ENCODE peak calls at places on chromosomes 6 and 20, in seven cellular contexts. D, C, K, Z, E, H and M are unnamed samples.

GRCh38 chr6:71250050-71250689 is 38.4 kb upstream of the OGFRL1 start:
- DNase-seq in C (peak), Z (no peak), H (no peak), E (peak), D (peak), K (peak), M (peak)

GRCh38 chr20:23925789-23926525 is 46.4 kb upstream of the CST5 start:
- DNase-seq in C (no peak), K (no peak), D (no peak), Z (no peak), H (no peak), E (no peak), M (no peak)

GRCh38 chr20:49586967-49587587 is 19.1 kb upstream of the PTGIS start:
- DNase-seq in K (peak), E (no peak), Z (no peak), C (peak), D (peak), H (no peak), M (peak)

GRCh38 chr20:47992021-47992467 is 206.8 kb upstream of the SULF2 start:
- DNase-seq in C (no peak), Z (no peak), K (no peak), D (no peak), E (no peak), H (no peak), M (no peak)

GRCh38 chr6:141195251-141195832 is 937.4 kb upstream of the GJE1 start:
- DNase-seq in H (no peak), D (no peak), C (no peak), E (no peak), K (no peak), Z (no peak), M (no peak)

GRCh38 chr20:41734506-41734945 is 116.3 kb upstream of the CHD6 start:
- DNase-seq in D (no peak), Z (peak), E (peak), C (peak), H (peak), K (peak), M (no peak)

GRCh38 chr6:154440022-154440421 is 70.5 kb downstream of the CNKSR3 start:
- DNase-seq in C (no peak), Z (no peak), E (no peak), D (no peak), H (no peak), K (no peak), M (no peak)

GRCh38 chr6:157228421-157229218 is 94.7 kb downstream of the TMEM242 start:
- DNase-seq in D (no peak), Z (no peak), C (no peak), H (peak), E (no peak), K (no peak), M (no peak)

DNA sequence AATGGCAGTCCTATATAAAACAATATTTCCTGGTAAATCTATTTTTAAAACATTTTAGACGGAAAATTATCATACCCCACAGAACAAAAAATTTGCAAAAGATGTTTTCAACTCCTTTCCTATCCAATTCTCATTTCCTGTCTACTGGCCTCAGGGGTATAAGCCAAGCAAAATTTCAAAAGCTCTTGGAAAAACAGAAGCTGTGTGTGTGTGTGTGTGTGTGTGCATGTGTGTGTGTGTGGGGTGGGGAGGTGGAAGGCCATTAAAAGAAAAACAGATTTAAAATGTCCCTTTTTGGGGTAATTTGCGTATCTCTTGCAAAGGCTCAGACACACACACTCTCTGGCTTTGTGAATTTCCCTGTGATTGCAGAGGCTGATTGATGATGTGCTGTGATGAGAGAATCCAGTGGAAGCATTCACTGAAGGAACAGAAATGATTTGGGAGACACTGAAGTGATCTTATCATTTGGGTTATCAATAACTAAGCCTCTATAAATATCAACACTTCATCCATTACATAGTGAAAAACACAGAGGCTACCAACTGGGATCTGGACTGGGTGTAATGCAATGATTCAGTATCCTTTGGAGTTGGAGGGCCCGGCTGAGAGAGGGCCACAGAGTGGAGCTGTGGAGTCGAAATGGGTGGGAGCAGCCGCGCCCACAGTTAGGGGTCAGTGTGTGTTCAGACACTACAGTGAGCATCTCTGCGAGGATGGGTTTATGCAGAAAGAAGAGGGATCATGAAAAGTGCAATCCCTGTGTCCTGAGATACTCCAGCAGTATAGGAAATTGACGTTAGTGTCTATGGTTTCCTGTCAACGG is 106.8 kb upstream of the PREP start:
- DNase-seq in H (no peak), C (no peak), E (no peak), K (no peak), Z (peak), D (no peak), M (no peak)
- TF ChIP-seq CTCF in H (no peak), C (peak), E (no peak), K (peak), Z (no peak), D (peak), M (peak)

DNA sequence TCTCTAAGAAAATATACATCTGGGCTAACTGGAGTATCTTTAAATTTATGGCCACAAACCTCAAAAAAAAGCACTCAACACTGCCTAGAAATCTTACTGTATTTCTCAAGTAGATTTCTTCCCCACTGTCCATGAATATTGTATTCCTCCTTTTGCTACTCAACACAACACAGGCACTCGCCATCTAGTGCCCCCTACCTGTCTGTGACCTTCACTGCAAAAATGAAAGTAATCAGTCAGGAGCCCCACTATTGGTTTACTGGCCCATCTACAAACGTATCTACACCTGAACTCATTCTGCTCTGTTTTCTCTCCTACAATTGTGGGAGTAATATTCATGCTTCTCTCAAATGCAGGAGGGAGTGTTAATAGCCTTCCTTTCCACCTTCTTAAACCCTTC is 58.3 kb downstream of the LY86 start:
- DNase-seq in E (no peak), H (no peak), Z (no peak), C (no peak), K (no peak), D (no peak), M (no peak)
- TF ChIP-seq CTCF in E (no peak), H (no peak), Z (peak), C (no peak), K (no peak), D (no peak), M (no peak)

DNA sequence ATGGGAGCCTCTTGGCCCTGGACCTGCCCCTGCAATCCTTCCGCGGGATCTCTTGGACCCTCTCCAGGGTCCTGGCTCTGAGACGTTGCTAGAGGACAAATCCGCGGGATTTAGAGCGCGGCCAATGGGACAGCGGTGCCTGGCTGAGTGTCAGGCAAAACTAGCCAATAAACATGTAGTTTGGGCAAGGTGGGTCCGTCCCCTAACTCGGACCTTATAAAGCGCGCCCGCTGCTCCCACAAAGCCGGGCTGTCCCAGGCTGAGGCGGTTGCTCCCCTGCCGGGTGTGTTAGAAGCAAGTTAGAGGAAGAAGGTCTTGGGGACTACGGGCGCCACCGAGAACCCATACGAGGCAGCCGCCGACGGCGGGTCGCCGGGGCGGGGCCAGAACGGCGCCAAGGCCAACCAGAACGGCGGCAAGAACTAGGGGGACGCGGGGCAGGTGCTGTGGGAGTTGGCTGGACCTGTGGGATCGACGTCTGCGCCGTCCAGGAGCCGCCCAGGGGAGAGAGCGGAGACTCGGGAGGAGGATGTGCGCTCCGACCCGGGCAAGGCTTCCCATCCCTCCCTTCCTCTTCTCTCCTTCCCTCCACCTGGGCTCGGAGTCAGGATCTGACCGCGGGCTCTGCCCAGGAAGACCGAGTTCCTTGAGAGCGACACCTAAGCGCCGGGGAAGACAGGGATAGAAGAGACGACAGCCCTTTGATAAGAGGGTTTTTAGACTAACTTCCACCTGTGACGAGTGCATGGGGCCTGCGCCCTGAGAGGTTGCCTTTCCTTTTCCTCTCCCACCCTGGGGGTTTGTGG is 6.5 kb upstream of the TMEM14A start:
- DNase-seq in K (peak), E (peak), C (peak), H (peak), D (peak), Z (peak), M (peak)
- TF ChIP-seq CTCF in K (no peak), E (no peak), C (no peak), H (no peak), D (no peak), Z (no peak), M (no peak)

GRCh38 chr20:62234346-62234745 is 4.0 kb upstream of the OSBPL2 start:
- DNase-seq in C (no peak), H (no peak), E (no peak), D (no peak), Z (no peak), K (no peak), M (no peak)

GRCh38 chr20:62235001-62235776 is 3.1 kb upstream of the OSBPL2 start:
- DNase-seq in C (no peak), H (no peak), E (no peak), Z (no peak), D (no peak), K (no peak), M (no peak)

GRCh38 chr20:62232764-62233645 is 5.3 kb upstream of the OSBPL2 start:
- DNase-seq in D (no peak), C (no peak), Z (no peak), H (no peak), K (no peak), E (no peak), M (no peak)

GRCh38 chr20:62232194-62232593 is 6.1 kb upstream of the OSBPL2 start:
- DNase-seq in D (no peak), Z (no peak), C (no peak), H (no peak), K (no peak), E (no peak), M (no peak)

DNA sequence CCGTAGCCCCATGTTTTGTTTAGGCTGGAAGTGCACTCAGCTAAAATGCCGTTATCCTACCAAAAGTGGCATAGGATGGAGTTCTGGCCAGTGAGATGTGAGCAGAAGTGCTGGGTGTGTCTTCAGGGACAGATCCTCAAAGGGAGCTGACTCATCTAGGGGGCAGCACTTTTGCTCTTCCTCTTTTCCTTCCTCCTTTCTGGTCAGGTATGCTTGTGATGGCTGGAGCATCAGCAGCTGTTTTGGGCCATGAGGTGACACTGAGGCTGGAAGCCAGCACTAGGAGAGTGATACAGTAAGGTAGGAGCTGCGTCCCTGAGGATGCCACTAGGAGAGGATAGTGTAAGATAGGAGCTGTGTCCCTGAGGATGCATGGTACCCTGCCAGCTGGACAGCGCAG is 4.6 kb upstream of the OSBPL2 start:
- DNase-seq in Z (no peak), C (no peak), D (no peak), H (no peak), E (no peak), K (no peak), M (no peak)
- TF ChIP-seq CTCF in Z (no peak), C (no peak), D (no peak), H (no peak), E (no peak), K (no peak), M (no peak)

GRCh38 chr6:125954735-125955410 is 1.7 kb upstream of the HINT3 start:
- DNase-seq in E (no peak), Z (no peak), K (no peak), H (no peak), C (no peak), D (no peak), M (no peak)

GRCh38 chr6:125950293-125950692 is 6.3 kb upstream of the HINT3 start:
- DNase-seq in H (no peak), Z (peak), D (peak), E (peak), K (peak), C (peak), M (no peak)

GRCh38 chr6:125953502-125953875 is 3.1 kb upstream of the HINT3 start:
- DNase-seq in E (no peak), K (no peak), C (no peak), H (peak), D (no peak), Z (peak), M (no peak)

GRCh38 chr6:125951323-125951722 is 5.2 kb upstream of the HINT3 start:
- DNase-seq in E (no peak), K (no peak), Z (no peak), C (no peak), H (no peak), D (no peak), M (no peak)

DNA sequence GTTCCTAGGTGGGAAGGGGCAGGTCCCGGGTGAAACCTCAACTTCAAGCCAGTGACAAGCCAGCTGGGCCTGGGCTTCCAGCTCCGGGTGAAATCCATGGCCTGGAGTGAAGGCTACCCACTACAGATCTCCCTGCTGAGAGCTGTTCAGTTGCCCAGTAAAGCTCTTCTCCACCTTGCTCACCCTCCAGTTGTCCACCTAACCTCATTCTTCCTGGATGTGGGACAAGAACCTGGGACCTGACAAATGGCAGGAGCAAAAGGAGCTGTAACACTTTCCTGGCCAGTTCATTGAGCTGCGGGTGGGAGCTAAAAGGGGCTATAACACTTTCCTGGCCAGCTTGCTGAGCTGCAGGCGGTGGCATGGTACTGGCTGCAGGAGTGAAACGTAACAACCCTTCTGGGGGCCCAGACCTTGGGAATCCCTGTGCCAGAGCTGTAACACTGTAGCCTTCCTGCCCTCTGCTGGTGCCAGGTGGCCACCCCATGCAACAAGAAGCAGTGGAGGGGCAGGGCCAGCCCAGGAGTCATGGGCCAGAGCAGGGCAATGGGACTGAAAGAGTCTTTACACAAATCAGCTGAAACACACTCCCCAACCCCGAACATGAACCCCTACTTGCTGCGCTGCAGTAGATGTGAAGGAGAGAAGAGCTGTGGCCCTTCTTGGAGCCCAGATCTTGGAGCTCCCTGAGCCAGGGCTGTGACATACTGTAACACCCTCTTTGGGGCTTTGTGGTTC is 3.6 kb upstream of the HINT3 start:
- DNase-seq in Z (peak), H (no peak), D (no peak), C (no peak), K (peak), E (no peak), M (no peak)
- TF ChIP-seq CTCF in Z (no peak), H (no peak), D (peak), C (peak), K (peak), E (no peak), M (peak)

DNA sequence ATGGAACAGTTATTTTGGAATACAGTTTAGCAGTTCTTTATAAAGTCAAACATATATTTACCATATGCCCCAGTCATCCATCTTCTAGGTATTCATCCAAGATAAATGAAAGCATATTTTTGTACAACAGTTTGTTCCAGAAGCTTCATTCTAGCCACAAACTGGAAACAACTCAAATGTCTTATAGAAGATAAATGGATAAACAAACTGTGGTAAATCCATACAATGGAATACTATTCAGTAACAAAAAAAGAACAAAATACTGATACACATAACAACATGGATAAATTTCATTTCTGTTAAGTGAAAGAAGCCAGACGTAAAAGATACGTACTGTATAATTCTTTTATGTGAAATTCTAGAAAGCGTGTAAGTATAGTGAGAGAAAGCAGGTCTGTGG is 167.0 kb upstream of the AHI1 start:
- DNase-seq in Z (no peak), D (no peak), E (no peak), H (no peak), C (no peak), K (no peak), M (no peak)
- TF ChIP-seq CTCF in Z (no peak), D (no peak), E (no peak), H (no peak), C (no peak), K (no peak), M (no peak)

GRCh38 chr20:17645010-17645409 is 37.0 kb downstream of the RRBP1 start:
- DNase-seq in C (no peak), D (no peak), K (no peak), E (no peak), H (peak), Z (no peak), M (no peak)
- TF ChIP-seq CTCF in C (no peak), D (no peak), K (no peak), E (no peak), H (no peak), Z (no peak), M (no peak)